ENCODE peak calls at places on chromosomes 16 and 17, in nine cellular contexts. One of them, this sample, is unnamed. For H3K9me3, the result is how much of the 10 kb centered on the place peaks cover.

GRCh38 chr17:67239597-67239996 is 5.4 kb downstream of the HELZ start:
- DNase-seq in stomach: no peak
- DNase-seq in heart left ventricle: no peak
- DNase-seq in IMR-90: peak
- DNase-seq in adrenal gland: no peak
- DNase-seq in endothelial cell of umbilical vein: no peak
- DNase-seq in HepG2: no peak
- DNase-seq in testis: no peak
- DNase-seq in body of pancreas: no peak
- DNase-seq in this sample: no peak

GRCh38 chr17:19897901-19898300 is 30.2 kb upstream of the ULK2 start:
- DNase-seq in stomach: no peak
- DNase-seq in heart left ventricle: no peak
- DNase-seq in IMR-90: peak
- DNase-seq in adrenal gland: peak
- DNase-seq in endothelial cell of umbilical vein: peak
- DNase-seq in HepG2: no peak
- DNase-seq in testis: no peak
- DNase-seq in body of pancreas: no peak
- DNase-seq in this sample: no peak

GRCh38 chr17:64982139-64982802 is 63.0 kb upstream of the LRRC37A3 start:
- DNase-seq in stomach: no peak
- DNase-seq in heart left ventricle: no peak
- DNase-seq in IMR-90: peak
- DNase-seq in adrenal gland: no peak
- DNase-seq in endothelial cell of umbilical vein: no peak
- DNase-seq in HepG2: no peak
- DNase-seq in testis: no peak
- DNase-seq in body of pancreas: no peak
- DNase-seq in this sample: no peak

GRCh38 chr17:7790150-7790549 is 43.9 kb upstream of the KDM6B start:
- DNase-seq in stomach: no peak
- DNase-seq in heart left ventricle: no peak
- DNase-seq in IMR-90: no peak
- DNase-seq in adrenal gland: no peak
- DNase-seq in endothelial cell of umbilical vein: no peak
- DNase-seq in HepG2: no peak
- DNase-seq in testis: no peak
- DNase-seq in body of pancreas: no peak
- DNase-seq in this sample: no peak

GRCh38 chr16:89402962-89403361 is 87.4 kb downstream of the ANKRD11 start:
- DNase-seq in stomach: no peak
- DNase-seq in heart left ventricle: no peak
- DNase-seq in IMR-90: no peak
- DNase-seq in adrenal gland: no peak
- DNase-seq in endothelial cell of umbilical vein: no peak
- DNase-seq in HepG2: no peak
- DNase-seq in testis: no peak
- DNase-seq in body of pancreas: no peak
- DNase-seq in this sample: no peak

GRCh38 chr16:83701494-83701893 is 106.3 kb upstream of the HSBP1 start:
- DNase-seq in stomach: no peak
- DNase-seq in heart left ventricle: no peak
- DNase-seq in IMR-90: peak
- DNase-seq in adrenal gland: no peak
- DNase-seq in endothelial cell of umbilical vein: peak
- DNase-seq in HepG2: peak
- DNase-seq in testis: peak
- DNase-seq in body of pancreas: peak
- DNase-seq in this sample: no peak

GRCh38 chr17:10435096-10435495 is 13.3 kb upstream of the MYH8 start:
- DNase-seq in stomach: no peak
- DNase-seq in heart left ventricle: no peak
- DNase-seq in IMR-90: no peak
- DNase-seq in adrenal gland: no peak
- DNase-seq in endothelial cell of umbilical vein: no peak
- DNase-seq in HepG2: no peak
- DNase-seq in testis: no peak
- DNase-seq in body of pancreas: no peak
- DNase-seq in this sample: no peak

GRCh38 chr17:37134050-37134449 is 185.3 kb downstream of the AATF start:
- DNase-seq in stomach: no peak
- DNase-seq in heart left ventricle: no peak
- DNase-seq in IMR-90: peak
- DNase-seq in adrenal gland: no peak
- DNase-seq in endothelial cell of umbilical vein: no peak
- DNase-seq in HepG2: no peak
- DNase-seq in testis: no peak
- DNase-seq in body of pancreas: no peak
- DNase-seq in this sample: no peak

GRCh38 chr16:53045554-53046250 is 7.0 kb downstream of the CHD9NB start:
- DNase-seq in stomach: peak
- DNase-seq in heart left ventricle: no peak
- DNase-seq in IMR-90: no peak
- DNase-seq in adrenal gland: no peak
- DNase-seq in endothelial cell of umbilical vein: no peak
- DNase-seq in HepG2: no peak
- DNase-seq in testis: no peak
- DNase-seq in body of pancreas: peak
- DNase-seq in this sample: no peak

GRCh38 chr17:2798679-2799078 is 2.4 kb downstream of the RAP1GAP2 start:
- DNase-seq in stomach: no peak
- DNase-seq in heart left ventricle: no peak
- DNase-seq in IMR-90: no peak
- DNase-seq in adrenal gland: no peak
- DNase-seq in endothelial cell of umbilical vein: no peak
- DNase-seq in HepG2: no peak
- DNase-seq in testis: no peak
- DNase-seq in body of pancreas: no peak
- DNase-seq in this sample: peak

GRCh38 chr16:56506941-56507340 is 12.9 kb downstream of the BBS2 start:
- DNase-seq in stomach: no peak
- DNase-seq in heart left ventricle: no peak
- DNase-seq in IMR-90: peak
- DNase-seq in adrenal gland: no peak
- DNase-seq in endothelial cell of umbilical vein: peak
- DNase-seq in HepG2: no peak
- DNase-seq in testis: no peak
- DNase-seq in body of pancreas: no peak
- DNase-seq in this sample: no peak

GRCh38 chr17:52024296-52024870 is 134.1 kb downstream of the CA10 start:
- DNase-seq in stomach: no peak
- DNase-seq in heart left ventricle: no peak
- DNase-seq in IMR-90: no peak
- DNase-seq in adrenal gland: no peak
- DNase-seq in endothelial cell of umbilical vein: no peak
- DNase-seq in HepG2: no peak
- DNase-seq in testis: no peak
- DNase-seq in body of pancreas: no peak
- DNase-seq in this sample: no peak

GRCh38 chr16:117381-118365 is 20.8 kb downstream of the NPRL3 start:
- DNase-seq in stomach: peak
- DNase-seq in heart left ventricle: peak
- DNase-seq in IMR-90: peak
- DNase-seq in adrenal gland: peak
- DNase-seq in endothelial cell of umbilical vein: peak
- DNase-seq in HepG2: peak
- DNase-seq in testis: peak
- DNase-seq in body of pancreas: peak
- DNase-seq in this sample: peak

GRCh38 chr17:61405047-61405685 is 5.5 kb downstream of the TBX2 start:
- DNase-seq in stomach: no peak
- DNase-seq in heart left ventricle: peak
- DNase-seq in IMR-90: peak
- DNase-seq in adrenal gland: no peak
- DNase-seq in endothelial cell of umbilical vein: no peak
- DNase-seq in HepG2: no peak
- DNase-seq in testis: no peak
- DNase-seq in body of pancreas: no peak
- DNase-seq in this sample: peak

GRCh38 chr17:67441052-67441738 is 64.1 kb downstream of the PITPNC1 start:
- DNase-seq in stomach: no peak
- DNase-seq in heart left ventricle: no peak
- DNase-seq in IMR-90: peak
- DNase-seq in adrenal gland: peak
- DNase-seq in endothelial cell of umbilical vein: peak
- DNase-seq in HepG2: peak
- DNase-seq in testis: no peak
- DNase-seq in body of pancreas: no peak
- DNase-seq in this sample: no peak

GRCh38 chr17:46193626-46194392 is 580 bp upstream of the KANSL1 start:
- DNase-seq in stomach: peak
- DNase-seq in heart left ventricle: peak
- DNase-seq in IMR-90: peak
- DNase-seq in adrenal gland: peak
- DNase-seq in endothelial cell of umbilical vein: peak
- DNase-seq in HepG2: peak
- DNase-seq in testis: peak
- DNase-seq in body of pancreas: peak
- DNase-seq in this sample: peak

DNA sequence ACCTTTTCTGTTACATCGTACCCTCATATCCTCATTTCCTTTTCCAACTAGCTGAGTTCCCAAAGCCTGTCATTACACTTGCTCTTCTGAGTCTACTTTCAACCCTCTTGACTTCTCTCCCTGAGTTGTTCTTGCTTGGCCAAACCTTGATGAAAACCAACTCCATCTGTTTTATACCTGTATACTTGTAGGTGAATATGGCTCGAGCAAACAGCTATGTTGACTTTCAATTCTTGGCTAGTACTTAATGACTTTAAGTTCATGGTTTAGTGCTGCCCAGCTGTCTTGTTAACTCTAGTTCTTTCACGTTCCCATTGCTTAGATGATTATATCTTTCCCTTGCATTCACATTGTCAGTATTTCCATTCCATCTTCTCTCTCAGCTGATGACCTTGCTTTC is 14.8 kb downstream of the TANC2 start:
- DNase-seq in stomach: no peak
- DNase-seq in heart left ventricle: no peak
- DNase-seq in IMR-90: no peak
- DNase-seq in adrenal gland: no peak
- DNase-seq in endothelial cell of umbilical vein: no peak
- DNase-seq in HepG2: no peak
- DNase-seq in testis: no peak
- DNase-seq in body of pancreas: no peak
- DNase-seq in this sample: no peak
- H3K9me3 ChIP-seq in stomach: under half
- H3K9me3 ChIP-seq in heart left ventricle: under half
- H3K9me3 ChIP-seq in IMR-90: under half
- H3K9me3 ChIP-seq in adrenal gland: under half
- H3K9me3 ChIP-seq in endothelial cell of umbilical vein: under half
- H3K9me3 ChIP-seq in HepG2: under half
- H3K9me3 ChIP-seq in testis: under half
- H3K9me3 ChIP-seq in body of pancreas: under half
- H3K9me3 ChIP-seq in this sample: under half

DNA sequence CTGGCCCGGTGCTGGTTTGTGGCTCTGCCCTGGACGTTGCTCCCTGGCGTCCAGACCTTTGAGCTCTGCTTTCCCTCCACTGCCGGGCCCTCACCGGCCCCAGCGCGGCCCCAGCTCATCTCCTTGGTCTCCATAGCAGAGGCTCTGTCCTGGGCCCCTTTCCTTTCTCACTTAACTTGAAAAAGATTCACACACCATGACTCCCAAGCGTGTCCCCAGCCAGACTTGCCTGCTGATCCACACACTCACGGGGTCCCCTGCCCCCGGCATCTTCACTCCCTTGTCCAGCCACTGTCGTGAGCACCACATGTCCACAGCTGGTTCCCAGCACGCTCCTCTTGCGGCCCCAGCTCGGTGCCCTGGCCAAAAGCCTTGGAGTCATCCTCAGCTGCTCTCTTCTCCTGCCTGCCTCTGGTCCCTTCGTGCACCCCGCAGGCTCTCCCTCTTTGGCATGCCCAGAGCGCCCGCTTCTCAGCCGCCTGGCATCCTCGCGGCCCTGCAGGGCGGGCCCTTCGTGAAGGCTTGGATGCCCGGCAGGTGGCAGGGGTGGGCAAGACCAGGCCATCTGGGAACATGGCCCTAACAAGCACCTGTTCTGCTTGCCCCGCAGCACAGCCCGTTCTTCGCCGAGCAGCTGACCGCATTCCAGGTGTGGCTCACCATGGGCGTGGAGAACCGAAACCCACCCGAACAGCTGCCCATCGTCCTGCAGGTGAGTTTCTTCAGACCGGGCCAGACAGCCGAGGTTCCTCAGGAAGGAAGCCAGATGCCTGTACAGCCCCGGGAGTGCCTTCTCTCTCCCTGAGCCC is 145.6 kb upstream of the CHMP6 start:
- DNase-seq in stomach: no peak
- DNase-seq in heart left ventricle: no peak
- DNase-seq in IMR-90: no peak
- DNase-seq in adrenal gland: no peak
- DNase-seq in endothelial cell of umbilical vein: no peak
- DNase-seq in HepG2: no peak
- DNase-seq in testis: no peak
- DNase-seq in body of pancreas: peak
- DNase-seq in this sample: peak
- TF ChIP-seq POLR2A in stomach: no peak
- TF ChIP-seq POLR2A in heart left ventricle: no peak
- TF ChIP-seq POLR2A in IMR-90: no peak
- TF ChIP-seq POLR2A in adrenal gland: no peak
- TF ChIP-seq POLR2A in endothelial cell of umbilical vein: no peak
- TF ChIP-seq POLR2A in HepG2: no peak
- TF ChIP-seq POLR2A in testis: no peak
- TF ChIP-seq POLR2A in body of pancreas: no peak
- TF ChIP-seq POLR2A in this sample: no peak

DNA sequence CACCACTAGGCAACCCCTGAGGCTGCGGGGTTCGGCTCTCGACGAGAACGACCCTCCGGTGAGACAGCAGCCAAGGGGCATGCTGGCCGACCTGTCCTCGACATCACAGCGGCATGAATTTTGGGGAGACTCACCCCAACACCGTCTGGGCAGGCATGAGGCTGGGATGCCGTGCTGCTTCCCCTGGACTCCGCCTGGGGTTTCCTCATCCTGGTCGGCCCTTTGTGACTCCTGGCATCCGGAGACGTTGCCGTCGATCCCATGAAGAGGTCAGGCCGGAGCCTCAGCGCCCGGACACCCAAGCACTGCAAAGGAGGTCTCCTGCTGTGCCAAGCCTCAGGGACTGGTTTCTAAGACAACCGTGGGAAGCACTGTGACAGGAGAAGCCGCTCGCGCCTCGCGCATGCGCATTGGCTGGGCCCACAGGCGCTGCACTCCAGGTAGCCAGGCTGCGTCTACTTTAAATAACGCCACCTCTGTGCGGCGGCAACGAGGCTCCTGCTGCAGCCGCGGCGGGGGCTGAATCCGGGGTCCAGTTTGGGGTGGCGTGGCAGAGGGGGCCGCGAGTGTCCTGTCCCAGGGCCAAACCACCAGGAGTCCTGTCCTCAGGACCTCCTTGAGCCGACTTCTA is 13.8 kb upstream of the KCNJ18 start:
- DNase-seq in stomach: no peak
- DNase-seq in heart left ventricle: no peak
- DNase-seq in IMR-90: no peak
- DNase-seq in adrenal gland: no peak
- DNase-seq in endothelial cell of umbilical vein: no peak
- DNase-seq in HepG2: no peak
- DNase-seq in testis: peak
- DNase-seq in body of pancreas: no peak
- DNase-seq in this sample: peak
- H3K9me3 ChIP-seq in stomach: under half
- H3K9me3 ChIP-seq in heart left ventricle: under half
- H3K9me3 ChIP-seq in IMR-90: half or more
- H3K9me3 ChIP-seq in adrenal gland: under half
- H3K9me3 ChIP-seq in endothelial cell of umbilical vein: under half
- H3K9me3 ChIP-seq in HepG2: under half
- H3K9me3 ChIP-seq in testis: under half
- H3K9me3 ChIP-seq in body of pancreas: under half
- H3K9me3 ChIP-seq in this sample: under half

GRCh38 chr17:81510798-81511549 is 1.6 kb downstream of the ACTG1 start:
- DNase-seq in stomach: no peak
- DNase-seq in heart left ventricle: peak
- DNase-seq in IMR-90: no peak
- DNase-seq in adrenal gland: peak
- DNase-seq in endothelial cell of umbilical vein: peak
- DNase-seq in HepG2: no peak
- DNase-seq in testis: peak
- DNase-seq in body of pancreas: peak
- DNase-seq in this sample: peak
- TF ChIP-seq POLR2A in stomach: no peak
- TF ChIP-seq POLR2A in heart left ventricle: no peak
- TF ChIP-seq POLR2A in IMR-90: no peak
- TF ChIP-seq POLR2A in adrenal gland: no peak
- TF ChIP-seq POLR2A in endothelial cell of umbilical vein: no peak
- TF ChIP-seq POLR2A in HepG2: no peak
- TF ChIP-seq POLR2A in testis: no peak
- TF ChIP-seq POLR2A in body of pancreas: no peak
- TF ChIP-seq POLR2A in this sample: no peak